ENCODE peak calls at places on chromosomes 16 and 17, in four cellular contexts. V is cardiac muscle cell; X is stimulated activated CD8-positive, alpha-beta memory T cell treated with anti-CD3 and anti-CD28 coated beads, Interleukin-15, amount 100 ng/mL, for 24 hours; S is MG63. I is an unnamed sample.
A peak's percentile ranks its signal among the peaks of the same experiment; 100 is the strongest.

GRCh38 chr16:10521681-10522274 is 58.6 kb downstream of the EMP2 start:
- DNase-seq in V (peak; percentile 85), S (peak; percentile 55), X (no peak), I (peak; percentile 13)

GRCh38 chr17:49390548-49391324 is 23.9 kb downstream of the PHB1 start:
- DNase-seq in X (no peak), V (no peak), S (peak; percentile 34), I (no peak)

GRCh38 chr16:47917118-47917517 is 238.7 kb downstream of the ABCC12 start:
- DNase-seq in X (no peak), S (no peak), V (no peak), I (no peak)

GRCh38 chr17:9924735-9925191 is 19.7 kb upstream of the RCVRN start:
- DNase-seq in X (no peak), V (peak; percentile 77), S (no peak), I (peak; percentile 52)

GRCh38 chr17:79986441-79987186 is 49.1 kb downstream of the TBC1D16 start:
- DNase-seq in V (no peak), S (no peak), X (no peak), I (no peak)

GRCh38 chr17:80694085-80694991 is 149.7 kb downstream of the RPTOR start:
- DNase-seq in V (no peak), S (no peak), X (no peak), I (no peak)

GRCh38 chr16:85350973-85351372 is 238.7 kb upstream of the CIBAR2 start:
- DNase-seq in V (peak; percentile 62), S (peak; percentile 97), X (no peak), I (no peak)

GRCh38 chr17:80833952-80834895 is 157.4 kb upstream of the CHMP6 start:
- DNase-seq in S (peak; percentile 65), V (no peak), X (no peak), I (no peak)

GRCh38 chr17:75707096-75707720 is 14.1 kb upstream of the ITGB4 start:
- DNase-seq in S (peak; percentile 95), V (no peak), X (no peak), I (no peak)

GRCh38 chr16:70396209-70396904 is 42.5 kb downstream of the ST3GAL2 start:
- DNase-seq in V (peak; percentile 61), S (no peak), X (no peak), I (no peak)

GRCh38 chr16:89443727-89444084 is 46.7 kb downstream of the ANKRD11 start:
- DNase-seq in X (no peak), S (no peak), V (no peak), I (no peak)

GRCh38 chr17:32803544-32803943 is 73.4 kb downstream of the MYO1D start:
- DNase-seq in V (no peak), S (no peak), X (no peak), I (no peak)

GRCh38 chr16:88375236-88376052 is 7.3 kb upstream of the ZNF469 start:
- DNase-seq in X (no peak), V (no peak), S (no peak), I (no peak)

GRCh38 chr17:67994827-67995567 is 1.3 kb downstream of the C17orf58 start:
- DNase-seq in S (peak; percentile 60), X (no peak), V (no peak), I (no peak)

GRCh38 chr17:47253541-47254402 is at the start of gene ITGB3:
- DNase-seq in S (peak; percentile 87), V (peak; percentile 88), X (peak; percentile 26), I (peak; percentile 64)

GRCh38 chr17:64779344-64780095 is 117.4 kb upstream of the SMURF2 start:
- DNase-seq in V (no peak), X (no peak), S (no peak), I (no peak)

GRCh38 chr17:4176803-4177472 is 33.9 kb downstream of the CYB5D2 start:
- DNase-seq in S (no peak), X (no peak), V (no peak), I (no peak)

GRCh38 chr17:4301066-4301465 is 37.3 kb upstream of the ANKFY1 start:
- DNase-seq in V (no peak), X (no peak), S (no peak), I (no peak)

GRCh38 chr17:72351884-72352346 is 231.1 kb downstream of the SOX9 start:
- DNase-seq in X (no peak), V (peak; percentile 17), S (no peak), I (no peak)

GRCh38 chr17:40560592-40561293 is 4.5 kb downstream of the CCR7 start:
- DNase-seq in X (no peak), S (no peak), V (no peak), I (no peak)

GRCh38 chr16:4064950-4065352 is 51.3 kb downstream of the ADCY9 start:
- DNase-seq in S (no peak), V (no peak), X (no peak), I (no peak)

GRCh38 chr17:18323007-18323406 is 7.9 kb downstream of the SMCR8 start:
- DNase-seq in S (peak; percentile 8), V (no peak), X (no peak), I (no peak)

I was measured in NCI-H1930.